ENCODE peak calls at places on chromosomes 3 and 15, in seven cellular contexts. T is tibial nerve, P is GM23338, I is tibial artery, N is SK-N-SH, C is SJSA1, M is MM.1S. Q is an unnamed sample.

GRCh38 chr3:143067201-143067600 is 52.4 kb upstream of the CHST2 start:
- DNase-seq in T (no peak), P (no peak), I (no peak), N (no peak), C (no peak), M (no peak), Q (no peak)

GRCh38 chr3:192894676-192895075 is 23.0 kb downstream of the MB21D2 start:
- DNase-seq in T (no peak), P (no peak), I (no peak), N (no peak), C (no peak), M (no peak), Q (no peak)

GRCh38 chr3:166405465-166405864 is 568.2 kb upstream of the BCHE start:
- DNase-seq in T (no peak), P (no peak), I (no peak), N (no peak), C (no peak), M (no peak), Q (no peak)

GRCh38 chr3:11498646-11499045 is 145.1 kb downstream of the VGLL4 start:
- DNase-seq in T (peak), P (no peak), I (peak), N (no peak), C (peak), M (no peak), Q (no peak)

GRCh38 chr15:70528270-70528706 is 235.1 kb downstream of the UACA start:
- DNase-seq in T (no peak), P (no peak), I (no peak), N (no peak), C (no peak), M (peak), Q (no peak)

GRCh38 chr15:68335251-68335650 is 57.7 kb downstream of the FEM1B start:
- DNase-seq in T (no peak), P (no peak), I (peak), N (no peak), C (no peak), M (no peak), Q (peak)

GRCh38 chr15:66401130-66402021 is 14.7 kb downstream of the MAP2K1 start:
- DNase-seq in T (no peak), P (peak), I (no peak), N (no peak), C (no peak), M (no peak), Q (no peak)

GRCh38 chr3:136142592-136142991 is 53.5 kb downstream of the MSL2 start:
- DNase-seq in T (no peak), P (peak), I (no peak), N (no peak), C (peak), M (no peak), Q (no peak)

GRCh38 chr15:64536244-64536836 is 76.0 kb downstream of the ZNF609 start:
- DNase-seq in T (no peak), P (no peak), I (no peak), N (no peak), C (peak), M (no peak), Q (no peak)

GRCh38 chr15:57505056-57505713 is 86.5 kb upstream of the MYZAP start:
- DNase-seq in T (no peak), P (no peak), I (no peak), N (no peak), C (peak), M (no peak), Q (no peak)

GRCh38 chr15:69897471-69898237 is 200.1 kb downstream of the TLE3 start:
- DNase-seq in T (no peak), P (no peak), I (peak), N (peak), C (no peak), M (no peak), Q (no peak)

GRCh38 chr3:16516695-16517481 is 3.4 kb upstream of the RFTN1 start:
- DNase-seq in T (peak), P (peak), I (no peak), N (peak), C (peak), M (no peak), Q (no peak)

GRCh38 chr3:129723558-129724324 is 117.3 kb upstream of the PLXND1 start:
- DNase-seq in T (peak), P (no peak), I (peak), N (no peak), C (no peak), M (no peak), Q (no peak)

DNA sequence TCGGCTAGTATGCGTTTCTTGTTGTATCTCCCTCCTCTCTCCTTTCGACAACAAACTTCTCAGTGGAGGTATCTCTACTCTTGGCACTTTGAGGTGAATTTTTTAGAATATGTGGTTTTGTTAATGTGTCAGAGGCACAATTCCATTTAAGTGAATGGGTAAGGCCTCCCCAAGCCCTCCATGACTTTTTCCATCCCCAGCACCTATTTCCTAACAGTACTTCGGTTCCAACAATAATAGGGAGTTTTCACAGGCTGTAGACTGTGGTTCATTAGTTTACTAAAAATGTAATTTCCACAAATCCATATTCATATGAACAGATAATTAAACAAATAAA is 74.2 kb downstream of the TM4SF4 start:
- DNase-seq in T (no peak), P (no peak), I (no peak), N (no peak), C (no peak), M (no peak), Q (no peak)
- H3K27ac ChIP-seq in T (peak), P (peak), I (peak), N (peak), C (peak), M (no peak), Q (peak)

GRCh38 chr3:111809196-111809595 is 49.9 kb upstream of the PHLDB2 start:
- DNase-seq in T (no peak), P (no peak), I (no peak), N (no peak), C (peak), M (no peak), Q (no peak)

GRCh38 chr3:111810909-111811308 is 48.2 kb upstream of the PHLDB2 start:
- DNase-seq in T (no peak), P (no peak), I (no peak), N (no peak), C (peak), M (no peak), Q (no peak)

GRCh38 chr3:111811811-111812210 is 47.3 kb upstream of the PHLDB2 start:
- DNase-seq in T (no peak), P (no peak), I (no peak), N (no peak), C (no peak), M (no peak), Q (no peak)

GRCh38 chr3:111808439-111808838 is 50.6 kb upstream of the PHLDB2 start:
- DNase-seq in T (no peak), P (no peak), I (no peak), N (no peak), C (no peak), M (no peak), Q (no peak)

DNA sequence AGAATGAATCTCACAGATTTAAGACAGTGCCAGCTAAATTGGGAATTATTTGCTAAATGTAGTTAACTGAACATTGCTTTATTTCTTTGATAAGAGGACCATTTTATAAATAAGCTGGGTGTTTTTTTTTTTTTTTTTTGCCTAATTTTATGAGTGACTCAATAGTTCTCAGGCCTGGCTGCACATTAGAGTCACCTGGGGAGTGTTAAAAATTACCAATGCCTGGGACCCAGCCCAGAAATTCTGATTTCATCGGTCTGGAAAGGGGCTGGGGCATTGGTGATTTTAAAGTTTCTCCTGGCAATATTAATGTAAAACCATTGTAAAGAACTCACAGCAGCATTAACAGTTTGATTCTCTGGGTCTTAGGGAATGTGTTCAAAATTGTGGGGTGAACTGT is 51.2 kb upstream of the PHLDB2 start:
- DNase-seq in T (no peak), P (no peak), I (no peak), N (no peak), C (no peak), M (no peak), Q (no peak)
- H3K27ac ChIP-seq in T (no peak), P (no peak), I (peak), N (no peak), C (no peak), M (no peak), Q (no peak)

GRCh38 chr3:171753025-171753472 is 57.2 kb downstream of the PLD1 start:
- DNase-seq in T (peak), P (no peak), I (peak), N (no peak), C (no peak), M (no peak), Q (no peak)

GRCh38 chr3:171757377-171758034 is 52.8 kb downstream of the PLD1 start:
- DNase-seq in T (no peak), P (no peak), I (no peak), N (no peak), C (no peak), M (peak), Q (no peak)

GRCh38 chr3:171753665-171754408 is 56.4 kb downstream of the PLD1 start:
- DNase-seq in T (no peak), P (no peak), I (no peak), N (no peak), C (no peak), M (no peak), Q (no peak)

GRCh38 chr3:171752329-171752728 is 58.0 kb downstream of the PLD1 start:
- DNase-seq in T (no peak), P (no peak), I (no peak), N (no peak), C (no peak), M (no peak), Q (no peak)

GRCh38 chr3:171755015-171755589 is 55.2 kb downstream of the PLD1 start:
- DNase-seq in T (no peak), P (no peak), I (no peak), N (no peak), C (no peak), M (no peak), Q (no peak)
- H3K27ac ChIP-seq in T (no peak), P (no peak), I (no peak), N (no peak), C (no peak), M (no peak), Q (no peak)

GRCh38 chr3:64187065-64187959 is 38.0 kb downstream of the PRICKLE2 start:
- DNase-seq in T (no peak), P (no peak), I (no peak), N (no peak), C (peak), M (no peak), Q (no peak)
- H3K27ac ChIP-seq in T (peak), P (no peak), I (peak), N (peak), C (peak), M (no peak), Q (peak)

Q was measured in caudate nucleus.